ENCODE peak calls at places on chromosomes 11 and 22, in four cellular contexts. B is cardiac muscle cell, K is tibial artery, V is suprapubic skin. O is an unnamed sample.

GRCh38 chr11:111259871-111260270 is 14.3 kb downstream of the POU2AF2 start:
- DNase-seq in B (no peak), K (no peak), V (no peak), O (no peak)

GRCh38 chr11:4093519-4094347 is 866 bp upstream of the RRM1 start:
- DNase-seq in B (no peak), K (no peak), V (no peak), O (no peak)

GRCh38 chr22:28442951-28443876 is 236.4 kb downstream of the TTC28 start:
- DNase-seq in B (peak; percentile 79), K (peak; percentile 81), V (peak; percentile 83), O (peak; percentile 13)

GRCh38 chr11:44090539-44090938 is 4.9 kb upstream of the EXT2 start:
- DNase-seq in B (no peak), K (no peak), V (no peak), O (no peak)

GRCh38 chr11:121293276-121293569 is 652 bp downstream of the SC5D start:
- DNase-seq in B (no peak), K (no peak), V (no peak), O (no peak)

GRCh38 chr11:124197999-124198398 is 14.9 kb downstream of the OR10D3 start:
- DNase-seq in B (no peak), K (no peak), V (no peak), O (no peak)

GRCh38 chr11:130606781-130607511 is 158.5 kb downstream of the ADAMTS15 start:
- DNase-seq in B (no peak), K (peak; percentile 73), V (peak; percentile 86), O (no peak)

GRCh38 chr11:2197771-2198520 is 26.3 kb upstream of the TH start:
- DNase-seq in B (no peak), K (no peak), V (no peak), O (no peak)

GRCh38 chr11:72720047-72720446 is 32.2 kb downstream of the ARAP1 start:
- DNase-seq in B (no peak), K (peak; percentile 68), V (no peak), O (no peak)
- H3K4me1 ChIP-seq in B (peaks cover 50% of the 10 kb centered on the region), K (no peaks in the 10 kb centered on the region), V (peaks cover 81% of the 10 kb centered on the region), O (peaks cover 51% of the 10 kb centered on the region)

GRCh38 chr11:64853709-64854108 is 9.3 kb upstream of the CDC42BPG start:
- DNase-seq in B (no peak), K (no peak), V (no peak), O (no peak)

GRCh38 chr11:64854534-64855502 is 10.4 kb upstream of the CDC42BPG start:
- DNase-seq in B (no peak), K (peak; percentile 90), V (peak; percentile 94), O (peak; percentile 88)

GRCh38 chr11:64855596-64856304 is 11.3 kb upstream of the CDC42BPG start:
- DNase-seq in B (no peak), K (no peak), V (no peak), O (no peak)

GRCh38 chr11:64852804-64853520 is 8.5 kb upstream of the CDC42BPG start:
- DNase-seq in B (no peak), K (no peak), V (no peak), O (no peak)

GRCh38 chr11:64854157-64854533 is 9.7 kb upstream of the CDC42BPG start:
- DNase-seq in B (no peak), K (no peak), V (no peak), O (no peak)
- H3K4me3 ChIP-seq in B (no peak overlapping the region), K (no peak overlapping the region), V (no peak overlapping the region), O (no peak overlapping the region)

GRCh38 chr11:37109205-37109585 is 511.2 kb upstream of the RAG2 start:
- DNase-seq in B (no peak), K (no peak), V (no peak), O (no peak)
- H3K27ac ChIP-seq in B (peak overlapping the region; percentile 49), K (no peak overlapping the region), V (no peak overlapping the region), O (no peak overlapping the region)

GRCh38 chr11:11981364-11981763 is 27.1 kb downstream of the DKK3 start:
- DNase-seq in B (no peak), K (no peak), V (no peak), O (no peak)

GRCh38 chr11:11980841-11981308 is 27.6 kb downstream of the DKK3 start:
- DNase-seq in B (no peak), K (no peak), V (no peak), O (no peak)

GRCh38 chr11:11982461-11982860 is 26.0 kb downstream of the DKK3 start:
- DNase-seq in B (no peak), K (no peak), V (no peak), O (no peak)

GRCh38 chr11:11982975-11983374 is 25.5 kb downstream of the DKK3 start:
- DNase-seq in B (no peak), K (no peak), V (no peak), O (no peak)

GRCh38 chr11:11981840-11982239 is 26.6 kb downstream of the DKK3 start:
- DNase-seq in B (no peak), K (no peak), V (no peak), O (no peak)
- H3K4me1 ChIP-seq in B (peaks cover 33% of the 10 kb centered on the region), K (peaks cover 11% of the 10 kb centered on the region), V (peaks cover 71% of the 10 kb centered on the region), O (peaks cover 51% of the 10 kb centered on the region)

GRCh38 chr22:21816472-21816786 is 51.0 kb downstream of the MAPK1 start:
- DNase-seq in B (no peak), K (no peak), V (no peak), O (no peak)
- H3K4me3 ChIP-seq in B (no peak overlapping the region), K (no peak overlapping the region), V (no peak overlapping the region), O (peak overlapping the region; percentile 28)

GRCh38 chr22:40178417-40179409 is 988 bp downstream of the TNRC6B start:
- DNase-seq in B (peak; percentile 59), K (peak; percentile 47), V (no peak), O (no peak)

GRCh38 chr22:40181323-40181722 is 3.6 kb downstream of the TNRC6B start:
- DNase-seq in B (no peak), K (no peak), V (no peak), O (no peak)

GRCh38 chr22:40182231-40182835 is 4.6 kb downstream of the TNRC6B start:
- DNase-seq in B (no peak), K (no peak), V (no peak), O (no peak)

GRCh38 chr22:40179535-40179934 is 1.8 kb downstream of the TNRC6B start:
- DNase-seq in B (no peak), K (no peak), V (no peak), O (no peak)

DNA sequence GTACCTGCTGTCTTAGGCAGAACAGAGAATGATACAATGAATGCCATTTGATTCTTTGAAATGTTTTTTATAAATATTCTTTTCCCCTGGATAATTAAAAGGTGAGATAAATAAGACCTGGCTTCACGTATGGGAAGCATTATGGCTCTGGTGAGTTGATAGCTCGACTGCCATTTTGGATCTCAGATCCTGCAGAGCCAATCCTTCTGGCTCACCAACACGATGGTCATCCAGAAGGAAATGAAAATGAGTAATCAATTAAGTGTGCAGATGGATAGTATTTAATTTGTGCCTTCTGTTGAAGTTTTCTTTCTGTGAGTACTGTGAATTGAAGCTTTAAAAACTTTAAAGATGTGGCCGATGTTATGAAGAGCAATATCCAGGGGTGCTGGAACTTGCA is 2.7 kb downstream of the TNRC6B start:
- DNase-seq in B (no peak), K (no peak), V (no peak), O (no peak)
- H3K27ac ChIP-seq in B (peak overlapping the region; percentile 92), K (peak overlapping the region; percentile 63), V (no peak overlapping the region), O (peak overlapping the region; percentile 79)